ENCODE peak calls at places on chromosomes 11 and 22, in ten cellular contexts. H is mesenchymal stem cell; G is Right ventricle myocardium inferior; L is anterior cingulate cortex; Z is astrocyte of the hippocampus; R is cardiac septum; M is fibroblast of mammary gland; T is NCI-H82; I is stimulated activated CD4-positive, alpha-beta T cell treated with anti-CD3 and anti-CD28 coated beads, Interleukin-15, amount 100 ng/mL, for 24 hours; A is aorta. F is an unnamed sample.
A peak's percentile ranks its signal among the peaks of the same experiment; 100 is the strongest.

GRCh38 chr11:118338637-118339061 is 3.9 kb downstream of the CD3D start:
- DNase-seq in H (no peak), G (no peak), L (no peak), Z (no peak), R (no peak), M (no peak), T (no peak), I (peak; percentile 90), A (no peak), F (no peak)

GRCh38 chr22:19879651-19879995 is 24.9 kb upstream of the GNB1L start:
- DNase-seq in H (no peak), G (peak; percentile 60), L (no peak), Z (no peak), R (no peak), M (no peak), T (no peak), I (no peak), A (no peak), F (no peak)

GRCh38 chr22:46042786-46043185 is 65.8 kb upstream of the WNT7B start:
- DNase-seq in H (no peak), G (no peak), L (no peak), Z (no peak), R (peak; percentile 73), M (peak; percentile 34), T (no peak), I (no peak), A (peak; percentile 30), F (no peak)

GRCh38 chr11:69486056-69486772 is 4.8 kb downstream of the LINC01488 start:
- DNase-seq in H (no peak), G (peak; percentile 42), L (no peak), Z (no peak), R (no peak), M (no peak), T (no peak), I (no peak), A (peak; percentile 63), F (no peak)

GRCh38 chr11:8671242-8671641 is 11.2 kb downstream of the TRIM66 start:
- DNase-seq in H (peak; percentile 83), G (no peak), L (peak; percentile 53), Z (peak; percentile 93), R (no peak), M (peak; percentile 99), T (no peak), I (no peak), A (no peak), F (no peak)

GRCh38 chr11:12539570-12539969 is 134.7 kb upstream of the TEAD1 start:
- DNase-seq in H (peak; percentile 94), G (no peak), L (no peak), Z (peak; percentile 67), R (no peak), M (peak; percentile 98), T (no peak), I (no peak), A (no peak), F (no peak)

GRCh38 chr11:32830413-32830738 is 649 bp downstream of the PRRG4 start:
- DNase-seq in H (peak; percentile 48), G (no peak), L (no peak), Z (no peak), R (peak; percentile 79), M (peak; percentile 24), T (no peak), I (no peak), A (no peak), F (no peak)

GRCh38 chr11:65014146-65014960 is at the start of gene ARL2:
- DNase-seq in H (no peak), G (peak; percentile 77), L (no peak), Z (no peak), R (peak; percentile 82), M (peak; percentile 19), T (peak; percentile 66), I (peak; percentile 72), A (no peak), F (no peak)

GRCh38 chr22:19019029-19019678 is 83.1 kb upstream of the PRODH start:
- DNase-seq in H (no peak), G (no peak), L (no peak), Z (no peak), R (no peak), M (no peak), T (no peak), I (no peak), A (peak; percentile 55), F (no peak)

GRCh38 chr11:15101072-15101701 is 13.5 kb upstream of the INSC start:
- DNase-seq in H (peak; percentile 71), G (no peak), L (peak; percentile 34), Z (peak; percentile 86), R (no peak), M (peak; percentile 79), T (peak; percentile 67), I (peak; percentile 68), A (no peak), F (peak; percentile 48)

GRCh38 chr11:97895572-97895971 is 1125.2 kb upstream of the CNTN5 start:
- DNase-seq in H (no peak), G (no peak), L (no peak), Z (no peak), R (no peak), M (no peak), T (no peak), I (no peak), A (no peak), F (no peak)

GRCh38 chr22:17772963-17773605 is 1.2 kb downstream of the BID start:
- DNase-seq in H (peak; percentile 27), G (peak; percentile 68), L (no peak), Z (peak; percentile 66), R (no peak), M (peak; percentile 26), T (peak; percentile 5), I (no peak), A (no peak), F (no peak)

GRCh38 chr22:26215766-26216165 is 46.5 kb downstream of the SEZ6L start:
- DNase-seq in H (no peak), G (no peak), L (no peak), Z (no peak), R (no peak), M (no peak), T (peak; percentile 57), I (no peak), A (no peak), F (no peak)

GRCh38 chr11:287821-288327 is 1.1 kb upstream of the PGGHG start:
- DNase-seq in H (no peak), G (peak; percentile 67), L (no peak), Z (no peak), R (peak; percentile 77), M (no peak), T (peak; percentile 10), I (peak; percentile 63), A (peak; percentile 74), F (no peak)

GRCh38 chr11:2825261-2825885 is 60.2 kb downstream of the CDKN1C start:
- DNase-seq in H (peak; percentile 78), G (peak; percentile 91), L (no peak), Z (peak; percentile 79), R (no peak), M (peak; percentile 70), T (no peak), I (no peak), A (peak; percentile 93), F (peak; percentile 77)

GRCh38 chr22:49370841-49371301 is 456.8 kb downstream of the BRD1 start:
- DNase-seq in H (no peak), G (no peak), L (no peak), Z (no peak), R (peak; percentile 46), M (no peak), T (no peak), I (no peak), A (peak; percentile 28), F (no peak)

GRCh38 chr11:22467741-22468140 is 129.6 kb downstream of the SLC17A6 start:
- DNase-seq in H (no peak), G (no peak), L (no peak), Z (no peak), R (no peak), M (no peak), T (no peak), I (no peak), A (no peak), F (no peak)

GRCh38 chr11:65491614-65492386 is 7.0 kb upstream of the MALAT1 start:
- DNase-seq in H (peak; percentile 98), G (peak; percentile 88), L (peak; percentile 31), Z (peak; percentile 93), R (peak; percentile 91), M (peak; percentile 99), T (peak; percentile 66), I (no peak), A (peak; percentile 94), F (peak; percentile 81)

F was measured in tibial nerve.